ENCODE peak calls at places on chromosomes 3 and 15, in five cellular contexts. C is GM12878, Q is HepG2, M is H1, U is K562. T is an unnamed sample.

GRCh38 chr15:77030042-77030927 is 35.4 kb downstream of the PSTPIP1 start:
- DNase-seq in C (no peak), Q (no peak), M (peak; percentile 68), U (peak; percentile 50), T (no peak)

GRCh38 chr3:49104427-49105291 is at the start of gene QARS1:
- DNase-seq in C (peak; percentile 69), Q (peak; percentile 94), M (peak; percentile 96), U (peak; percentile 94), T (peak; percentile 78)

GRCh38 chr15:49693491-49693890 is 72.6 kb downstream of the DTWD1 start:
- DNase-seq in C (no peak), Q (no peak), M (no peak), U (no peak), T (no peak)

GRCh38 chr3:144875251-144875650 is 903.6 kb downstream of the DIPK2A start:
- DNase-seq in C (no peak), Q (no peak), M (no peak), U (no peak), T (no peak)

GRCh38 chr3:138360272-138361192 is 12.2 kb downstream of the MRAS start:
- DNase-seq in C (no peak), Q (no peak), M (no peak), U (no peak), T (no peak)

GRCh38 chr3:139357899-139358298 is 14.1 kb downstream of the MRPS22 start:
- DNase-seq in C (peak; percentile 19), Q (no peak), M (no peak), U (no peak), T (no peak)

GRCh38 chr3:121809249-121809648 is 25.6 kb downstream of the IQCB1 start:
- DNase-seq in C (peak; percentile 84), Q (no peak), M (no peak), U (no peak), T (no peak)

GRCh38 chr3:126126811-126127431 is 43.0 kb upstream of the SLC41A3 start:
- DNase-seq in C (no peak), Q (no peak), M (peak; percentile 37), U (no peak), T (no peak)

GRCh38 chr15:98154863-98155262 is 194.4 kb downstream of the ARRDC4 start:
- DNase-seq in C (no peak), Q (no peak), M (no peak), U (no peak), T (no peak)

GRCh38 chr3:135099734-135100348 is 304.8 kb downstream of the EPHB1 start:
- DNase-seq in C (no peak), Q (no peak), M (no peak), U (no peak), T (no peak)

GRCh38 chr3:123272547-123272946 is 70.8 kb downstream of the SEC22A start:
- DNase-seq in C (no peak), Q (no peak), M (peak; percentile 40), U (no peak), T (no peak)

GRCh38 chr15:85639752-85640381 is 154.9 kb downstream of the KLHL25 start:
- DNase-seq in C (no peak), Q (no peak), M (no peak), U (no peak), T (no peak)

GRCh38 chr15:75107905-75108838 is 84.8 kb downstream of the PPCDC start:
- DNase-seq in C (peak; percentile 74), Q (peak; percentile 27), M (no peak), U (no peak), T (peak; percentile 56)

GRCh38 chr3:116038968-116039950 is 406.0 kb downstream of the LSAMP start:
- DNase-seq in C (no peak), Q (no peak), M (no peak), U (peak; percentile 21), T (no peak)

GRCh38 chr3:141225939-141226338 is 5.7 kb upstream of the PXYLP1 start:
- DNase-seq in C (no peak), Q (no peak), M (no peak), U (no peak), T (no peak)

GRCh38 chr15:67186688-67187087 is 67.8 kb downstream of the AAGAB start:
- DNase-seq in C (no peak), Q (no peak), M (no peak), U (no peak), T (no peak)

GRCh38 chr3:188156051-188156450 is 2.1 kb downstream of the LPP start:
- DNase-seq in C (no peak), Q (no peak), M (no peak), U (no peak), T (no peak)

GRCh38 chr3:112302881-112303761 is 9.1 kb upstream of the SLC9C1 start:
- DNase-seq in C (no peak), Q (no peak), M (peak; percentile 60), U (no peak), T (no peak)

GRCh38 chr15:28923726-28924280 is 38.0 kb downstream of the APBA2 start:
- DNase-seq in C (no peak), Q (no peak), M (no peak), U (no peak), T (no peak)

GRCh38 chr3:190249414-190249813 is 72.8 kb downstream of the CLDN1 start:
- DNase-seq in C (no peak), Q (no peak), M (no peak), U (no peak), T (no peak)

GRCh38 chr3:98647197-98647596 is 53.8 kb upstream of the CPOX start:
- DNase-seq in C (no peak), Q (no peak), M (no peak), U (no peak), T (no peak)

GRCh38 chr3:130826516-130826915 is 67.4 kb upstream of the ATP2C1 start:
- DNase-seq in C (no peak), Q (no peak), M (no peak), U (no peak), T (no peak)

GRCh38 chr3:143037867-143038266 is 36.5 kb downstream of the U2SURP start:
- DNase-seq in C (no peak), Q (no peak), M (no peak), U (no peak), T (no peak)

GRCh38 chr15:85006201-85006600 is 24.5 kb downstream of the PDE8A start:
- DNase-seq in C (no peak), Q (no peak), M (no peak), U (no peak), T (no peak)

DNA sequence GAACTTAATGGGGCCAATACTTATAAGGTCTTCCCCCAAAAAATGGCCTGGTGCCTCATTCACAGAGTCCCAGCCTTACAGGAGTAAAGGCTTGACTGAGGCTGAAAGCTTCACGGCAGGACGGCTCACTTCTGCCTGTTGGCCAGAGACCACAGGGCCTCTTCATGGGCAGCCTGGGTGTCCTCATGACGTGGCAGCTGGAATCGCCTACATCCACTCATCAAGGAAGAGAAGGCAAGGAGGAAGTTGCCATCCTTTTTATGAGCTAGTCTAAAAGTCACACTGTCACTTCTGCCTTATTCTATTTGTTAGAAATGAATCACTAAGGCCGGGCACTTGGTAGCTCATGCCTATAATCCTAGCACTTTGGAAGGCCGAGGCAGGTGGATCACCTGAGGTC is 89.3 kb upstream of the DGKG start:
- DNase-seq in C (no peak), Q (no peak), M (peak; percentile 26), U (no peak), T (no peak)
- TF ChIP-seq SIN3A in C (no peak), Q (no peak), M (no peak), U (no peak), T (no peak)

GRCh38 chr3:80241791-80242190 is 474.0 kb upstream of the ROBO1 start:
- DNase-seq in C (no peak), Q (no peak), M (no peak), U (no peak), T (no peak)

GRCh38 chr3:80238606-80239005 is 470.8 kb upstream of the ROBO1 start:
- DNase-seq in C (no peak), Q (no peak), M (no peak), U (no peak), T (no peak)

GRCh38 chr3:80244390-80244789 is 476.6 kb upstream of the ROBO1 start:
- DNase-seq in C (no peak), Q (no peak), M (no peak), U (no peak), T (no peak)
- TF ChIP-seq ZNF274 in C (no peak), Q (no peak), M (no peak), U (no peak), T (no peak)

GRCh38 chr15:65982941-65983340 is 113.7 kb downstream of the RAB11A start:
- DNase-seq in C (no peak), Q (no peak), M (no peak), U (no peak), T (no peak)

GRCh38 chr15:65979837-65980236 is 110.5 kb downstream of the RAB11A start:
- DNase-seq in C (no peak), Q (no peak), M (no peak), U (no peak), T (no peak)

GRCh38 chr15:65979316-65979715 is 110.0 kb downstream of the RAB11A start:
- DNase-seq in C (no peak), Q (no peak), M (no peak), U (no peak), T (no peak)

GRCh38 chr15:65981837-65982696 is 112.8 kb downstream of the RAB11A start:
- DNase-seq in C (no peak), Q (peak; percentile 18), M (peak; percentile 88), U (peak; percentile 80), T (peak; percentile 15)

DNA sequence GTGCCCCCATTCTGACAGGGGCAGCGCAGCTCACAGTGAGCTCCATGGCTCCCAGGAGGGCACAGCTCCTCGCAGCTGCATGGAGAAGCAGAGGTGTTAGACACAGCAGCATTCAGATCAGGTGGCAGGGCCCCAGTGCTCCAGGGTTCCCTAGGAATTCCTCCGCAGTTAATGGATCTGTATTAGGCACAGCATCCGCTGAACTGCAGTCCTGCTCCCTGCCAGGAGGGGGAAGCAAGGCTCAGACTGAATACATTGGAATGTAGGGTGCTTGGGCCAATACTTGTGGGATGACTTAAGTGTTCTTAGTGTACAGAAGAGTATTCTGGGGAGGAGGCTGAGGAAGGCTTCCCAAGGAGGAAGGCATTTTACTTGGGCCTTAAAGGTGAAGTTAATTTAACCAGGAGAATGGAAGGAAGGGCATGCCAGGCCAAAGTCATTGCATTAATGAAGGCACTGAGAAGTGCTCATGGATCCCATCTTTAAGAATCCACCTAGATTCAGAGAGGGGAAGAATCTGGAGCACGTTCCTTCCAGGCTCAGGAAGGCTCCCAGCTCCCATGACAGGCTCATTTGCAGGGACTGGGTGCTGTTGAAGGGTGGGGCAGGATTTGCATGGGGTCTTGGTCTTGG is 111.6 kb downstream of the RAB11A start:
- DNase-seq in C (no peak), Q (peak; percentile 30), M (peak; percentile 90), U (peak; percentile 62), T (peak; percentile 56)
- TF ChIP-seq SIN3A in C (no peak), Q (no peak), M (peak; percentile 35), U (no peak), T (no peak)

GRCh38 chr3:185717121-185717520 is 107.7 kb downstream of the IGF2BP2 start:
- DNase-seq in C (no peak), Q (no peak), M (no peak), U (no peak), T (no peak)
- TF ChIP-seq ZNF274 in C (no peak), Q (no peak), M (no peak), U (no peak), T (no peak)

DNA sequence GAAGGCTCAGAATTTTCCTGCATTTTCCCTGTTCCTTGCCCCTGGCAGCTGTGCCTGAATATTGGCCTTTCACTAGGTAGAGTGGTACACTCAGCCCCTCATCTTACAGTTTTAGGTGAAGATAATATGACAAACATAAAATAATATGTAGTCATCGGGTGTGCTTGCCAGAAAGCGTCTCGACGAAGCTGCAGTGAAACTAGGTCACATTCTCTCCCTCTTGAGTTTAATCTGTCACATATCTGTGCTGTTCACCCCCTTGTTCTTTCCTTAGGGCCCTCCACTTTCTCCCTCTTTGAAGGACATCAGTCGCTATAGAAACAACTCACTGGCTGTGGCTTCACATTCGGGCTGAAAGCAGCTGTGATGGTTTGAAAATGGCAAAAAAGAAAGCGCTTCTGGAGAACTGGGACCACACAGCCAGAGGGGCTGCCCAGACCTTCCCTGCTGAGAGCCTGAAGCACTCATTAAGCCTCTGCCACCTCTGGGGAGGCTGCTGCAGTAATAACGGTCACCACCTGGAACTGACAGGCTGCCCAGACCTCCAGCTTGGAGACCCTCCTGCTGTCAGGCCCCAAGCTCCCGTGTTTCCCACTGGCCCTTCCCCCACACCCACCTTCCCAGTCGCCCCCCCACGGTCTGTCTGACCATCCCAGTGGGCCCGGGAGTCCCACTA is 50.3 kb downstream of the ABTB1 start:
- DNase-seq in C (no peak), Q (no peak), M (no peak), U (no peak), T (no peak)
- TF ChIP-seq SIN3A in C (no peak), Q (no peak), M (no peak), U (no peak), T (no peak)

T was measured in HCT116.